ENCODE peak calls at places on chromosomes 16 and 17, in seven cellular contexts. F is HTR-8/SVneo; P is fibroblast of lung; R is ovary; X is EL; T is dermis blood vessel endothelial cell; E is naive thymus-derived CD4-positive, alpha-beta T cell. O is an unnamed sample.

GRCh38 chr17:33521784-33522183 is 228.7 kb upstream of the ASIC2 start:
- DNase-seq in F (no peak), P (no peak), R (no peak), X (no peak), T (no peak), E (no peak), O (no peak)

GRCh38 chr17:58262149-58262548 is 18.6 kb downstream of the MPO start:
- DNase-seq in F (no peak), P (no peak), R (no peak), X (no peak), T (no peak), E (no peak), O (no peak)

GRCh38 chr17:14871921-14872320 is 393.2 kb downstream of the PMP22 start:
- DNase-seq in F (no peak), P (peak), R (no peak), X (peak), T (no peak), E (no peak), O (no peak)

GRCh38 chr16:48318630-48319029 is 66.6 kb downstream of the SIAH1 start:
- DNase-seq in F (no peak), P (peak), R (no peak), X (peak), T (peak), E (peak), O (peak)

GRCh38 chr17:81513669-81514484 is 1.3 kb upstream of the ACTG1 start:
- DNase-seq in F (no peak), P (peak), R (peak), X (peak), T (peak), E (peak), O (peak)

GRCh38 chr16:78676351-78676750 is 576.9 kb downstream of the WWOX start:
- DNase-seq in F (no peak), P (no peak), R (no peak), X (no peak), T (no peak), E (no peak), O (no peak)

GRCh38 chr17:52986056-52986662 is 827.6 kb upstream of the CA10 start:
- DNase-seq in F (no peak), P (no peak), R (no peak), X (no peak), T (no peak), E (no peak), O (no peak)

GRCh38 chr16:87436225-87437172 is 44.4 kb downstream of the MAP1LC3B start:
- DNase-seq in F (peak), P (no peak), R (peak), X (peak), T (no peak), E (peak), O (no peak)

GRCh38 chr17:46832306-46832895 is 13.9 kb upstream of the WNT3 start:
- DNase-seq in F (no peak), P (no peak), R (no peak), X (no peak), T (no peak), E (no peak), O (peak)

GRCh38 chr16:59593256-59593655 is 859.1 kb upstream of the GOT2 start:
- DNase-seq in F (no peak), P (peak), R (no peak), X (peak), T (no peak), E (no peak), O (no peak)

GRCh38 chr16:48330133-48330846 is 54.9 kb downstream of the SIAH1 start:
- DNase-seq in F (no peak), P (peak), R (no peak), X (no peak), T (no peak), E (no peak), O (no peak)

GRCh38 chr17:80465316-80465974 is 11.0 kb downstream of the NPTX1 start:
- DNase-seq in F (no peak), P (no peak), R (no peak), X (no peak), T (no peak), E (no peak), O (no peak)

GRCh38 chr16:1528921-1529537 is 4.4 kb upstream of the TMEM204 start:
- DNase-seq in F (no peak), P (no peak), R (no peak), X (no peak), T (no peak), E (no peak), O (no peak)

GRCh38 chr17:66351053-66351452 is 48.6 kb downstream of the PRKCA start:
- DNase-seq in F (no peak), P (no peak), R (no peak), X (no peak), T (peak), E (no peak), O (no peak)

GRCh38 chr16:67311607-67312449 is 14.7 kb downstream of the KCTD19 start:
- DNase-seq in F (peak), P (peak), R (no peak), X (peak), T (peak), E (no peak), O (no peak)

GRCh38 chr17:45992904-45993303 is 6.1 kb upstream of the STH start:
- DNase-seq in F (no peak), P (no peak), R (no peak), X (no peak), T (no peak), E (no peak), O (no peak)